ENCODE peak calls at places on chromosomes 5 and 9, in seven cellular contexts. One of them, this sample, is unnamed.
A peak's percentile ranks its signal among the peaks of the same experiment; 100 is the strongest.

GRCh38 chr5:93580387-93581100 is 475 bp downstream of the NR2F1-AS1 start:
- DNase-seq in A549: no peak
- DNase-seq in ovary: peak; percentile 47
- DNase-seq in HepG2: no peak
- DNase-seq in stomach: no peak
- DNase-seq in tibial nerve: no peak
- DNase-seq in sigmoid colon: peak; percentile 73
- DNase-seq in this sample: peak; percentile 91

GRCh38 chr5:41296066-41296465 is 82.7 kb upstream of the C6 start:
- DNase-seq in ovary: no peak
- DNase-seq in tibial nerve: no peak
- DNase-seq in stomach: no peak
- DNase-seq in HepG2: no peak
- DNase-seq in sigmoid colon: no peak
- DNase-seq in A549: no peak
- DNase-seq in this sample: no peak

GRCh38 chr5:127673401-127673800 is 24.5 kb downstream of the CTXN3 start:
- DNase-seq in tibial nerve: no peak
- DNase-seq in sigmoid colon: no peak
- DNase-seq in stomach: no peak
- DNase-seq in ovary: no peak
- DNase-seq in A549: no peak
- DNase-seq in HepG2: no peak
- DNase-seq in this sample: no peak

GRCh38 chr9:97985058-97985861 is 2.1 kb downstream of the ANP32B start:
- DNase-seq in A549: peak; percentile 24
- DNase-seq in tibial nerve: no peak
- DNase-seq in ovary: peak; percentile 30
- DNase-seq in stomach: peak; percentile 32
- DNase-seq in HepG2: no peak
- DNase-seq in sigmoid colon: peak; percentile 67
- DNase-seq in this sample: no peak

GRCh38 chr5:143001764-143002351 is 231.7 kb downstream of the ARHGAP26 start:
- DNase-seq in ovary: no peak
- DNase-seq in HepG2: no peak
- DNase-seq in stomach: no peak
- DNase-seq in A549: no peak
- DNase-seq in tibial nerve: no peak
- DNase-seq in sigmoid colon: no peak
- DNase-seq in this sample: no peak

GRCh38 chr9:5568868-5569267 is 58.5 kb downstream of the PDCD1LG2 start:
- DNase-seq in ovary: no peak
- DNase-seq in stomach: no peak
- DNase-seq in HepG2: no peak
- DNase-seq in A549: no peak
- DNase-seq in sigmoid colon: no peak
- DNase-seq in tibial nerve: no peak
- DNase-seq in this sample: no peak

GRCh38 chr9:106772523-106773290 is 90.3 kb upstream of the ZNF462 start:
- DNase-seq in A549: no peak
- DNase-seq in sigmoid colon: no peak
- DNase-seq in HepG2: no peak
- DNase-seq in tibial nerve: no peak
- DNase-seq in stomach: no peak
- DNase-seq in ovary: no peak
- DNase-seq in this sample: no peak

GRCh38 chr9:95189230-95190098 is 128.0 kb downstream of the FANCC start:
- DNase-seq in sigmoid colon: peak; percentile 71
- DNase-seq in HepG2: peak; percentile 35
- DNase-seq in tibial nerve: no peak
- DNase-seq in A549: no peak
- DNase-seq in ovary: peak; percentile 48
- DNase-seq in stomach: no peak
- DNase-seq in this sample: no peak

GRCh38 chr9:126514037-126514821 is 99.5 kb upstream of the LMX1B start:
- DNase-seq in tibial nerve: no peak
- DNase-seq in stomach: peak; percentile 59
- DNase-seq in HepG2: no peak
- DNase-seq in A549: peak; percentile 87
- DNase-seq in sigmoid colon: peak; percentile 70
- DNase-seq in ovary: peak; percentile 38
- DNase-seq in this sample: no peak

GRCh38 chr5:176712546-176713297 is 65.4 kb downstream of the TSPAN17 start:
- DNase-seq in stomach: no peak
- DNase-seq in ovary: no peak
- DNase-seq in A549: no peak
- DNase-seq in HepG2: no peak
- DNase-seq in sigmoid colon: no peak
- DNase-seq in tibial nerve: no peak
- DNase-seq in this sample: no peak

GRCh38 chr5:74947961-74948613 is 81.9 kb upstream of the FAM169A start:
- DNase-seq in stomach: no peak
- DNase-seq in ovary: no peak
- DNase-seq in A549: no peak
- DNase-seq in tibial nerve: no peak
- DNase-seq in HepG2: no peak
- DNase-seq in sigmoid colon: no peak
- DNase-seq in this sample: no peak

GRCh38 chr5:159775890-159776289 is 140.4 kb upstream of the ADRA1B start:
- DNase-seq in tibial nerve: no peak
- DNase-seq in A549: no peak
- DNase-seq in ovary: no peak
- DNase-seq in HepG2: no peak
- DNase-seq in sigmoid colon: no peak
- DNase-seq in stomach: no peak
- DNase-seq in this sample: no peak

GRCh38 chr9:99103505-99103904 is 1.4 kb upstream of the TGFBR1 start:
- DNase-seq in ovary: no peak
- DNase-seq in tibial nerve: no peak
- DNase-seq in sigmoid colon: no peak
- DNase-seq in A549: no peak
- DNase-seq in HepG2: no peak
- DNase-seq in stomach: no peak
- DNase-seq in this sample: no peak

GRCh38 chr9:99106044-99106375 is 1.1 kb downstream of the TGFBR1 start:
- DNase-seq in tibial nerve: no peak
- DNase-seq in stomach: no peak
- DNase-seq in A549: no peak
- DNase-seq in sigmoid colon: no peak
- DNase-seq in ovary: no peak
- DNase-seq in HepG2: no peak
- DNase-seq in this sample: no peak

GRCh38 chr9:99105152-99106043 is 485 bp downstream of the TGFBR1 start:
- DNase-seq in tibial nerve: peak; percentile 58
- DNase-seq in ovary: peak; percentile 50
- DNase-seq in stomach: peak; percentile 82
- DNase-seq in HepG2: peak; percentile 52
- DNase-seq in sigmoid colon: peak; percentile 87
- DNase-seq in A549: peak; percentile 69
- DNase-seq in this sample: peak; percentile 95

GRCh38 chr9:99103909-99104458 is 929 bp upstream of the TGFBR1 start:
- DNase-seq in sigmoid colon: no peak
- DNase-seq in tibial nerve: no peak
- DNase-seq in A549: no peak
- DNase-seq in ovary: peak; percentile 12
- DNase-seq in HepG2: no peak
- DNase-seq in stomach: no peak
- DNase-seq in this sample: no peak

DNA sequence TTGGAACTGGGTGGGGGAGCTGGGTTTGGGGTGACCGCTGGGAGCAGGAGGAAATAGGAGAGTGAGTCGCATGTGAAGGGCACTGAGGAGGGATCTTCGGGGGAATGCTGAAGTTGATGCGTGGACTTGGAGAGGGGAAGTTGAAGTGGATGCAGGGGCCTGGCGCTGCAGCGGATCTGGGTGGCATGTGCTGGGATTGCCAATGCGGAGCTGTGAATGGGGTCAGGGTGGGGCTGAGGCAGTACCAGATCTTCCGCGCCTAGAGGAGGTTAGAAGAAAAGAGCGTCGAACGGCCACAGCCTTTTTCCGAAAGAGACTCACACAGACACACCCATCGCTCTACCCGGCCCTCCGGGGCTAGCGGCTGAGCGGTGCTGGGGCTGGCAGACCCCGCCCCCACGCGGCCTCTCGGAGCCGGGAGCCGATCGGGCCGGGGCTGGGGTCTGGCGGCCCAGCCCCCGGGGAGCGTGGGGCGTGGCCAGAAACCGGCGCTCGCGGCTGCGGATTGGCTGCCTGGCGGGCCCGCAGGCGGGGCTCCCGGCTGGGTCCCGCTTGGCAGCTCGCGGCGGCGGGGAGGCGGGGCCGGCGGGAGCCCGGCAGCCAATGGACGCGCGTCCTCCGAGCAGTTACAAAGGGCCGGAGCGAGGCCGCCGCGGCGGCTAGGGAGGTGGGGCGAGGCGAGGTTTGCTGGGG is at the start of gene TGFBR1:
- DNase-seq in A549: peak; percentile 87
- DNase-seq in HepG2: peak; percentile 78
- DNase-seq in sigmoid colon: peak; percentile 96
- DNase-seq in stomach: peak; percentile 94
- DNase-seq in tibial nerve: peak; percentile 86
- DNase-seq in ovary: peak; percentile 90
- DNase-seq in this sample: peak; percentile 95
- TF ChIP-seq EP300 in A549: no peak
- TF ChIP-seq EP300 in HepG2: no peak
- TF ChIP-seq EP300 in sigmoid colon: no peak
- TF ChIP-seq EP300 in stomach: no peak
- TF ChIP-seq EP300 in tibial nerve: no peak
- TF ChIP-seq EP300 in ovary: no peak
- TF ChIP-seq EP300 in this sample: no peak

DNA sequence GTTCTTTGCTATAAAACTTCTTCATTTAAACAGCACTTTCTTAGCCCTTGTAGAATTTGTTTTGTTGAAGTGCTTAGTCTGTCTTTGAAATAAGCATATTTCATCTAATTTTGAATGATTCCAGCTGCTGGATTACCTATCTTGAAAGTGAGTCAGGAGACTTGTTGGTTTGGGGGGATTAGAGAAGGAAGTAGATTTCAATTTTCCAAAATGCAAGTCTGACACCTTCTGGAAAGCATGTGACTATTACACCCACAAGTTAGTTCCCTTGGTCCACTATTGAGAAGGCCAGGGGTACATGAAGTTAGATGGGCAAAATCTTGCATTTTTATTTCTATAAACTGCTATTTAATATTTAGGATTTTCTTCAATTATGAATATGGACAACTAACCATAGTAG is 96.4 kb upstream of the RANBP3L start:
- DNase-seq in stomach: no peak
- DNase-seq in HepG2: peak; percentile 20
- DNase-seq in sigmoid colon: no peak
- DNase-seq in A549: no peak
- DNase-seq in tibial nerve: no peak
- DNase-seq in ovary: no peak
- DNase-seq in this sample: no peak
- TF ChIP-seq CTCF in stomach: no peak
- TF ChIP-seq CTCF in HepG2: peak; percentile 67
- TF ChIP-seq CTCF in sigmoid colon: peak; percentile 58
- TF ChIP-seq CTCF in A549: peak; percentile 29
- TF ChIP-seq CTCF in tibial nerve: peak; percentile 23
- TF ChIP-seq CTCF in ovary: peak; percentile 40
- TF ChIP-seq CTCF in this sample: peak; percentile 58

GRCh38 chr5:82276800-82277612 is 1.1 kb downstream of the RPS23 start:
- DNase-seq in tibial nerve: no peak
- DNase-seq in ovary: no peak
- DNase-seq in A549: no peak
- DNase-seq in HepG2: no peak
- DNase-seq in sigmoid colon: no peak
- DNase-seq in stomach: no peak
- DNase-seq in this sample: no peak

GRCh38 chr5:82275267-82275664 is 2.9 kb downstream of the RPS23 start:
- DNase-seq in stomach: no peak
- DNase-seq in ovary: no peak
- DNase-seq in A549: no peak
- DNase-seq in HepG2: no peak
- DNase-seq in sigmoid colon: no peak
- DNase-seq in tibial nerve: no peak
- DNase-seq in this sample: no peak

GRCh38 chr5:82277613-82277986 is 554 bp downstream of the RPS23 start:
- DNase-seq in tibial nerve: no peak
- DNase-seq in HepG2: no peak
- DNase-seq in sigmoid colon: no peak
- DNase-seq in ovary: no peak
- DNase-seq in A549: no peak
- DNase-seq in stomach: no peak
- DNase-seq in this sample: no peak

GRCh38 chr5:82277987-82278710 is at the start of gene RPS23:
- DNase-seq in HepG2: peak; percentile 86
- DNase-seq in sigmoid colon: peak; percentile 95
- DNase-seq in A549: peak; percentile 78
- DNase-seq in ovary: peak; percentile 90
- DNase-seq in tibial nerve: peak; percentile 85
- DNase-seq in stomach: peak; percentile 91
- DNase-seq in this sample: peak; percentile 96

DNA sequence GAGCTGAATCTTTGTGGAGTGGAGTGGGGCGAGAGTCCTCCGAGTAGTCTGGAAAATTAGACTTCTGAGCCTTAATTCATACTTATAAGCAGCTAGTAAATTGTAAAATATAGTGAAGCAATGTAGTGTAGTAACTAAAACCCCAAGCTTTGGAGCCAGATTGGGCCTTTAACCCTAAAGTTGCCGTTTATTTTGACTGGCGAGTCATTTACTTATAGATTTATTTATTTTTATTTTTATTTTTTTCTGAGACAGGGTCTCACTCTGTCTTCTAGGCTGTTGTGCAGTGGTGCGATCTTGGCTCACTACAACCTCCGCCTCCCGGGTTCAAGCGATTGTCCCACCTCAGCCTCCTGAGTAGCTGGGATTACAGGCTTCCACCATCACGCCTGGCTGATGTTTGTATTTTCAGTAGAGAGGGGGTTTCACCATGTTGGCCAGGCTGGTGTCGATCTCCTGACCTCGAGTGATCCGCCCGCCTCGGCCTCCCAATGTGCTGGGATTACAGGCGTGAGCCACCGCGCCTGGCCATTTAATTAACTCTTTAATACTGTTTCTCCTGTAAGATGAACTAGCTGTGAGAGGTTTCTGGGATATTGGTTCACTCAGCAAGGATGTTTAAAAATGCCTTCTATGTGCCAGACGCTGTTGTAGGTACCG is 687 bp upstream of the RPS23 start:
- DNase-seq in A549: no peak
- DNase-seq in HepG2: no peak
- DNase-seq in tibial nerve: no peak
- DNase-seq in stomach: no peak
- DNase-seq in ovary: no peak
- DNase-seq in sigmoid colon: no peak
- DNase-seq in this sample: no peak
- TF ChIP-seq POLR2A in A549: peak; percentile 45
- TF ChIP-seq POLR2A in HepG2: no peak
- TF ChIP-seq POLR2A in tibial nerve: no peak
- TF ChIP-seq POLR2A in stomach: peak; percentile 68
- TF ChIP-seq POLR2A in ovary: peak; percentile 28
- TF ChIP-seq POLR2A in sigmoid colon: no peak
- TF ChIP-seq POLR2A in this sample: peak; percentile 34

DNA sequence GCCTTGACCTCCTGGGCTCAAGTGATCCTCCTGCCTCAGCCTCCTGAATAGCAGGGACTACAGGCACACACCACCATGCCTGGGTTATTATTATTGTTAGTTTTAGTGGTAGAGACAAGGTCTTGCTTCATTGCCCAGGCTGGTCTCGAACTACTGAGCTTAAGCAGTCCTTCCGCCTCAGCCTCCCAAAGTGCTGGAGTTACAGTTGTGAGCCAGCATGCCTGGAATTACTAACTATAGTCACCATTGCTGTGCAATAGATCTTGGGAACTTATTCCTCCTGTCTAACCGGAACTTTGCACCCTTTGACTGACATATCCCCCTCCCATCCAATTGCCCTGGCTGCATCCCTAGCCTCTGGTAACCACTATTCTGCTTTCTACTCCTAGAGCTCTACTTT is 3.4 kb downstream of the FAM151B start:
- DNase-seq in tibial nerve: no peak
- DNase-seq in HepG2: peak; percentile 63
- DNase-seq in sigmoid colon: no peak
- DNase-seq in ovary: no peak
- DNase-seq in A549: no peak
- DNase-seq in stomach: no peak
- DNase-seq in this sample: no peak
- TF ChIP-seq EP300 in tibial nerve: no peak
- TF ChIP-seq EP300 in HepG2: no peak
- TF ChIP-seq EP300 in sigmoid colon: no peak
- TF ChIP-seq EP300 in ovary: no peak
- TF ChIP-seq EP300 in A549: no peak
- TF ChIP-seq EP300 in stomach: no peak
- TF ChIP-seq EP300 in this sample: no peak

This sample was measured in esophagus muscularis mucosa.